ENCODE peak calls at places on chromosome 1, in six cellular contexts. K is left cardiac atrium; H is endothelial cell; F is activated naive CD8-positive, alpha-beta T cell treated with anti-CD3 and anti-CD28 coated beads, Interleukin-2, amount 10 ng/mL, durations not matched to agents 7 days and 5 days; S is CD8-positive, alpha-beta memory T cell; V is T-cell. J is an unnamed sample.

GRCh38 chr1:208134491-208134890 is 109.7 kb downstream of the PLXNA2 start:
- DNase-seq in K (no peak), H (no peak), F (no peak), S (no peak), V (no peak), J (peak; percentile 91)

GRCh38 chr1:68969430-68969829 is 472.5 kb upstream of the DEPDC1 start:
- DNase-seq in K (no peak), H (no peak), F (no peak), S (no peak), V (no peak), J (no peak)

GRCh38 chr1:211577826-211578639 is 928 bp downstream of the SLC30A1 start:
- DNase-seq in K (peak; percentile 74), H (peak; percentile 76), F (peak; percentile 87), S (peak; percentile 69), V (peak; percentile 72), J (peak; percentile 86)

GRCh38 chr1:204941415-204942338 is 71.0 kb downstream of the NFASC start:
- DNase-seq in K (peak; percentile 62), H (peak; percentile 85), F (peak; percentile 68), S (peak; percentile 13), V (peak; percentile 13), J (peak; percentile 96)

GRCh38 chr1:19923953-19924346 is 533 bp upstream of the PLA2G2E start:
- DNase-seq in K (no peak), H (no peak), F (no peak), S (no peak), V (no peak), J (no peak)

GRCh38 chr1:32151319-32151787 is 28.1 kb upstream of the TXLNA start:
- DNase-seq in K (no peak), H (no peak), F (no peak), S (no peak), V (no peak), J (peak; percentile 48)

GRCh38 chr1:21592086-21592865 is 76.9 kb downstream of the RAP1GAP start:
- DNase-seq in K (no peak), H (no peak), F (no peak), S (no peak), V (no peak), J (peak; percentile 42)

GRCh38 chr1:242828828-242829227 is 304.3 kb upstream of the PLD5 start:
- DNase-seq in K (no peak), H (no peak), F (no peak), S (no peak), V (no peak), J (no peak)

GRCh38 chr1:20100632-20101355 is 18.5 kb downstream of the PLA2G2D start:
- DNase-seq in K (peak; percentile 53), H (peak; percentile 54), F (no peak), S (no peak), V (no peak), J (peak; percentile 52)

GRCh38 chr1:213962508-213962907 is 25.3 kb upstream of the PROX1 start:
- DNase-seq in K (no peak), H (no peak), F (no peak), S (no peak), V (no peak), J (no peak)

GRCh38 chr1:94801919-94802546 is 18.1 kb upstream of the SLC44A3 start:
- DNase-seq in K (no peak), H (no peak), F (no peak), S (no peak), V (no peak), J (peak; percentile 48)

GRCh38 chr1:47578026-47578861 is 140.4 kb downstream of the FOXD2 start:
- DNase-seq in K (no peak), H (no peak), F (no peak), S (no peak), V (no peak), J (no peak)

GRCh38 chr1:29865051-29865450 is 628.7 kb downstream of the PTPRU start:
- DNase-seq in K (no peak), H (no peak), F (no peak), S (no peak), V (no peak), J (no peak)

GRCh38 chr1:201436461-201436860 is 14.9 kb upstream of the TNNI1 start:
- DNase-seq in K (no peak), H (no peak), F (no peak), S (no peak), V (no peak), J (peak; percentile 94)

GRCh38 chr1:233242827-233243483 is 52.6 kb downstream of the PCNX2 start:
- DNase-seq in K (no peak), H (no peak), F (no peak), S (no peak), V (no peak), J (no peak)

GRCh38 chr1:43836267-43836951 is 97.2 kb upstream of the ARTN start:
- DNase-seq in K (peak; percentile 33), H (no peak), F (peak; percentile 50), S (peak; percentile 35), V (peak; percentile 71), J (no peak)

GRCh38 chr1:234970371-234970730 is 158.3 kb downstream of the TOMM20 start:
- DNase-seq in K (no peak), H (no peak), F (no peak), S (no peak), V (no peak), J (no peak)

J was measured in WERI-Rb-1.